ENCODE peak calls at places on chromosomes 2 and 18, in seven cellular contexts. I is trophoblast cell, O is IMR-90, M is H9, U is mesenchymal stem cell, Y is neuronal stem cell, F is H1. T is an unnamed sample.

GRCh38 chr18:58235001-58235436 is 191.0 kb downstream of the NEDD4L start:
- DNase-seq in I (peak), O (no peak), M (no peak), U (no peak), Y (no peak), F (no peak), T (no peak)

GRCh38 chr18:864872-865273 is 39.8 kb upstream of the ADCYAP1 start:
- DNase-seq in I (peak), O (peak), M (peak), U (peak), Y (peak), F (peak), T (peak)

GRCh38 chr2:199370150-199370780 is 87.5 kb downstream of the SATB2 start:
- DNase-seq in I (no peak), O (peak), M (no peak), U (no peak), Y (no peak), F (no peak), T (no peak)

GRCh38 chr18:52334896-52335295 is 5.1 kb upstream of the DCC start:
- DNase-seq in I (no peak), O (peak), M (no peak), U (peak), Y (no peak), F (no peak), T (no peak)

GRCh38 chr2:145484443-145485086 is 964.6 kb upstream of the ZEB2 start:
- DNase-seq in I (peak), O (peak), M (no peak), U (peak), Y (no peak), F (no peak), T (peak)

GRCh38 chr2:113240915-113241911 is 37.5 kb downstream of the PAX8 start:
- DNase-seq in I (peak), O (peak), M (no peak), U (peak), Y (no peak), F (peak), T (peak)

GRCh38 chr2:119073213-119073612 is 85.3 kb downstream of the C1QL2 start:
- DNase-seq in I (no peak), O (no peak), M (no peak), U (no peak), Y (no peak), F (no peak), T (no peak)

GRCh38 chr2:241852116-241852980 is 6.3 kb downstream of the PDCD1 start:
- DNase-seq in I (no peak), O (no peak), M (peak), U (no peak), Y (no peak), F (no peak), T (no peak)

GRCh38 chr2:179107737-179108136 is 57.8 kb upstream of the CCDC141 start:
- DNase-seq in I (no peak), O (peak), M (no peak), U (peak), Y (no peak), F (no peak), T (no peak)

GRCh38 chr2:6828299-6828584 is 37.5 kb downstream of the CMPK2 start:
- DNase-seq in I (peak), O (peak), M (no peak), U (peak), Y (no peak), F (no peak), T (peak)

GRCh38 chr2:37873229-37873628 is 51.9 kb upstream of the RMDN2 start:
- DNase-seq in I (no peak), O (no peak), M (no peak), U (no peak), Y (no peak), F (no peak), T (peak)

GRCh38 chr2:143261986-143262784 is 133.0 kb downstream of the ARHGAP15 start:
- DNase-seq in I (no peak), O (peak), M (no peak), U (no peak), Y (no peak), F (no peak), T (peak)

GRCh38 chr18:49691177-49691608 is 122.1 kb downstream of the ACAA2 start:
- DNase-seq in I (no peak), O (peak), M (no peak), U (peak), Y (no peak), F (no peak), T (no peak)

GRCh38 chr2:186757009-186757408 is 63.1 kb downstream of the FAM171B start:
- DNase-seq in I (no peak), O (no peak), M (no peak), U (no peak), Y (peak), F (no peak), T (peak)

GRCh38 chr18:77320960-77321559 is 71.4 kb downstream of the GALR1 start:
- DNase-seq in I (no peak), O (no peak), M (no peak), U (no peak), Y (no peak), F (no peak), T (no peak)

GRCh38 chr2:128292599-128293425 is 25.9 kb downstream of the HS6ST1 start:
- DNase-seq in I (peak), O (no peak), M (no peak), U (no peak), Y (no peak), F (no peak), T (peak)

GRCh38 chr18:75358928-75359327 is 68.6 kb downstream of the SMIM21 start:
- DNase-seq in I (no peak), O (no peak), M (no peak), U (no peak), Y (no peak), F (no peak), T (no peak)

GRCh38 chr2:20443276-20443920 is 3.5 kb upstream of the RHOB start:
- DNase-seq in I (peak), O (peak), M (no peak), U (peak), Y (peak), F (no peak), T (peak)
- H3K4me2 ChIP-seq in I (no peak), O (no peak), M (no peak), U (peak), Y (no peak), F (no peak), T (no peak)

DNA sequence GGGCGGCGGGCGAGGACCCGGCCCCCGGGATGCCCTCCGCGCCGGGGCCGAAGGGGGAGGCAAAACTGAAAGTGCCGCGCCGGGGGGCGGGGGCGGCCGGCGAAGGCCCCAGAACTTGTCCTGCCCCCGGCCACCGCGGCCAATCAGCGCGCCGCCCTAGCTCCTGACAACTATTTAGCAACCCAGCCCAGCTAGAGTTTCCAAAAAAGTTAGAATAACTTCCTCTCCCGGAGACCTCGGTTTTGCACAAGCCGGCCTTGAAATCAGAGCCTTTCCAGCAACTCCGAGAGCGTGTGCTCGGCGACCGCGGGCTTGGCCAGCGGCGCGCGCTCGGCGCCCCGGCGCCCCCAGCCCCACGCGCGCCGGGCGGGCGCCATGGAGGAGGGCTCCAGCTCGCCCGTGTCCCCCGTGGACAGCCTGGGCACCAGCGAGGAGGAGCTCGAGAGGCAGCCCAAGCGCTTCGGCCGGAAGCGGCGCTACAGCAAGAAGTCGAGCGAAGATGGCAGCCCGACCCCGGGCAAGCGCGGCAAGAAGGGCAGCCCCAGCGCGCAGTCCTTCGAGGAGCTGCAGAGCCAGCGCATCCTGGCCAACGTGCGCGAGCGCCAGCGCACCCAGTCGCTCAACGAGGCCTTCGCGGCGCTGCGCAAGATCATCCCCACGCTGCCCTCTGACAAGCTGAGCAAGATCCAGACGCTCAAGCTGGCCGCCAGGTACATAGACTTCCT is at the start of gene TWIST2:
- DNase-seq in I (peak), O (peak), M (peak), U (peak), Y (peak), F (no peak), T (peak)
- H3K4ac ChIP-seq in I (no peak), O (peak), M (no peak), U (peak), Y (peak), F (no peak), T (no peak)

DNA sequence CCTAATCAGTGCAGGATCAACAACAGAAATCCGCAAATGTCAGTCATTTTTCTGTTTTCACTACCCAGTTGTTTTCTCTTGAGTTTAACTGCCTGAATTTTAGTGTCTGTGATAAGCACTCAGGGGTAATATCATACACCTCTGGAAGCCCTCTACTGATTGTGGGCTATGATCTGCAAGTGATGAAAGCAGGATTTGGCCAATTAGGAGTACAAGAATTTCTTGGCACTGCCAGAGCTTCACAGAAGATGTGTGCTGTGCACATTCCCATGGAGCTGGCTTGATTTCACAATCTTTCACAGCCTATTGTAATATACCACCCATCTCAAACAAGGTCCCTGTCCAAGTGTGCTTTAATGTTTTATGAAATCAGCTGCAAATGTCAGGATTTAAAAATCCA is 27.3 kb upstream of the TDRD15 start:
- DNase-seq in I (peak), O (no peak), M (no peak), U (no peak), Y (no peak), F (no peak), T (no peak)
- H3K4me2 ChIP-seq in I (no peak), O (no peak), M (no peak), U (no peak), Y (no peak), F (no peak), T (no peak)

GRCh38 chr2:96074156-96074555 is 39.4 kb upstream of the GPAT2 start:
- DNase-seq in I (no peak), O (no peak), M (no peak), U (peak), Y (no peak), F (no peak), T (no peak)
- H3K4ac ChIP-seq in I (no peak), O (no peak), M (no peak), U (no peak), Y (no peak), F (no peak), T (no peak)

GRCh38 chr2:25742501-25742900 is 69.1 kb upstream of the DTNB start:
- DNase-seq in I (no peak), O (no peak), M (no peak), U (no peak), Y (no peak), F (no peak), T (peak)

GRCh38 chr2:25740810-25741381 is 67.5 kb upstream of the DTNB start:
- DNase-seq in I (peak), O (no peak), M (no peak), U (no peak), Y (peak), F (no peak), T (peak)

GRCh38 chr2:25743132-25743830 is 69.9 kb upstream of the DTNB start:
- DNase-seq in I (no peak), O (no peak), M (no peak), U (no peak), Y (no peak), F (no peak), T (no peak)

GRCh38 chr2:25738383-25739343 is 65.3 kb upstream of the DTNB start:
- DNase-seq in I (peak), O (no peak), M (no peak), U (no peak), Y (no peak), F (no peak), T (peak)

DNA sequence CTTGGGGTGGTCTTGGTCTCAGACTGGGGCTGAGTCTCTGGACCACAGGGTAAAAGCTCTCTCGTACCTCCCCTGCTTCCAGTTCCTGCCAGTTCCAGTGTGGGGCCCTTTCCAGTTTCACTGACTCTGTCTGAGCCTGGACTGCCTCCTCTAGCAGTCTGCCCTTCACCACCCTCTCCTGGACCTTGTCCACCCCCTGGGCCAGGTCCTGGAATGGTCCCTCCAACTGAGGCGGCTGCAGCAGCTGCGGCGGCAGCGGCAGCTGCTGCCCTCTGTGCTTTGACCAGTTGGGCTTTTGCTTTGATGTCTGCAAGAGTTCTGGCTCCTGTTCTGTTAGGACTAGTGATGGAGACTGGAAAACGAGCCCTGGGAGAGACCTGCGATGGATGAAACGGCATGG is 70.7 kb upstream of the DTNB start:
- DNase-seq in I (no peak), O (no peak), M (no peak), U (no peak), Y (no peak), F (no peak), T (no peak)
- H3K4me2 ChIP-seq in I (no peak), O (no peak), M (no peak), U (no peak), Y (no peak), F (no peak), T (no peak)

GRCh38 chr2:21234721-21235120 is 111.0 kb downstream of the TDRD15 start:
- DNase-seq in I (peak), O (no peak), M (no peak), U (no peak), Y (no peak), F (no peak), T (peak)

GRCh38 chr2:21229302-21229701 is 105.5 kb downstream of the TDRD15 start:
- DNase-seq in I (peak), O (no peak), M (no peak), U (no peak), Y (no peak), F (no peak), T (no peak)

GRCh38 chr2:21230140-21230539 is 106.4 kb downstream of the TDRD15 start:
- DNase-seq in I (no peak), O (no peak), M (no peak), U (no peak), Y (no peak), F (no peak), T (no peak)

GRCh38 chr2:21233178-21233577 is 109.4 kb downstream of the TDRD15 start:
- DNase-seq in I (no peak), O (no peak), M (no peak), U (no peak), Y (no peak), F (no peak), T (no peak)

GRCh38 chr2:21231985-21232384 is 108.2 kb downstream of the TDRD15 start:
- DNase-seq in I (no peak), O (no peak), M (no peak), U (no peak), Y (no peak), F (no peak), T (no peak)
- H3K4ac ChIP-seq in I (no peak), O (no peak), M (no peak), U (no peak), Y (no peak), F (no peak), T (no peak)

GRCh38 chr2:189287982-189288494 is 108.5 kb upstream of the COL5A2 start:
- DNase-seq in I (peak), O (peak), M (no peak), U (peak), Y (peak), F (no peak), T (peak)
- H3K4me2 ChIP-seq in I (no peak), O (peak), M (no peak), U (no peak), Y (no peak), F (no peak), T (no peak)

DNA sequence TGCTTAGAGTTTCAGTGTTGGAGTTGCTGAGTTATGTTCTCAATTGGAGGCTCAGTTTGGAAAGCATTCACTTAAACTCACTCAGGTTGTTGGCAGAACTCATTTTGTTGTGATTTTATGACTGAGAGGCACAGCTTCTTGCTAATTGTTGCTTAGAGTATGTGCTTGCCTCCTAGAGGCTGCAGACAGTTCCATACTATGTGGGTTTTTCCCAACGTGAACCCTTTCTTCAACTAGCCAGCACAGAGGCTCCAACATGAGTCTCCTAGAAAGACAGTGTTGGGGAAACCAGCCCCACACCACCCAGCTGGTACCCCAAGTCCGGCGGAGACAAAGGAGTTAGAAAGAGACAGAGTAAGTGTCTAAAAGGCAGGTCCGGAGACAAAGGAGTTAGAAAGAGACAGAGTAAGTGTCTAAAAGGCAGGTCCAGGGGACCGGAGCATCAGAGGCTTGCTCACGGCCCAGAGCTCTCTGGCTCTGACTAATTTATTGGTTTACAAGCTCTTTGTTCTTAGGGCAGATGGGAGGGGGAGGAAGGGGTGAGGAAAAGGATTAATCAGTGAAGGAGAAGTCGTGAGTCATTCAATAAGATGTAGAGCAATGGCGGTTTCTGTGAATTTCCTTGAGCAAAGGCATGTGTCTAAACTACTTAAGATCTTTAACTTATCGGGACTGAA is 999.7 kb upstream of the LRRTM1 start:
- DNase-seq in I (no peak), O (no peak), M (peak), U (peak), Y (no peak), F (no peak), T (peak)
- H3K4ac ChIP-seq in I (no peak), O (no peak), M (no peak), U (no peak), Y (no peak), F (no peak), T (no peak)

T was measured in mesendoderm.